ENCODE peak calls at places on chromosomes 3 and 15, in six cellular contexts. X is activated naive CD4-positive, alpha-beta T cell; G is HuH-7.5; Y is AG08396; T is NCI-H1092; M is fibroblast of lung. N is an unnamed sample.

GRCh38 chr3:104526901-104527401 is 839.8 kb upstream of the ALCAM start:
- DNase-seq in X (no peak), G (no peak), Y (no peak), T (no peak), M (no peak), N (no peak)

GRCh38 chr15:33215941-33216872 is 21.7 kb upstream of the FMN1 start:
- DNase-seq in X (no peak), G (no peak), Y (peak), T (no peak), M (no peak), N (no peak)

GRCh38 chr3:167318996-167319615 is 61.0 kb downstream of the ZBBX start:
- DNase-seq in X (no peak), G (no peak), Y (no peak), T (no peak), M (no peak), N (no peak)

GRCh38 chr3:69817988-69818387 is 78.7 kb downstream of the MITF start:
- DNase-seq in X (no peak), G (no peak), Y (no peak), T (no peak), M (no peak), N (no peak)

GRCh38 chr3:87437765-87438164 is 161.4 kb upstream of the POU1F1 start:
- DNase-seq in X (no peak), G (no peak), Y (no peak), T (no peak), M (peak), N (no peak)

GRCh38 chr15:29676961-29677402 is 145.3 kb downstream of the TJP1 start:
- DNase-seq in X (no peak), G (no peak), Y (no peak), T (no peak), M (peak), N (no peak)

GRCh38 chr3:49868951-49869454 is 703 bp downstream of the CAMKV start:
- DNase-seq in X (no peak), G (no peak), Y (no peak), T (no peak), M (no peak), N (no peak)

GRCh38 chr15:47331796-47332480 is 385.4 kb upstream of the SEMA6D start:
- DNase-seq in X (no peak), G (no peak), Y (peak), T (peak), M (peak), N (peak)

GRCh38 chr3:16504692-16505091 is 8.8 kb downstream of the RFTN1 start:
- DNase-seq in X (no peak), G (no peak), Y (no peak), T (no peak), M (no peak), N (no peak)

GRCh38 chr3:109548192-109548938 is 211.0 kb upstream of the DPPA4 start:
- DNase-seq in X (no peak), G (no peak), Y (no peak), T (no peak), M (peak), N (no peak)

GRCh38 chr3:64214002-64214696 is 11.1 kb downstream of the PRICKLE2 start:
- DNase-seq in X (no peak), G (no peak), Y (peak), T (no peak), M (peak), N (no peak)

GRCh38 chr3:71069797-71070196 is 513.7 kb downstream of the FOXP1 start:
- DNase-seq in X (no peak), G (no peak), Y (peak), T (no peak), M (no peak), N (no peak)

N was measured in NCI-H1436.